ENCODE peak calls at places on chromosomes 1 and 21, in seven cellular contexts. J, L, B, N, E, Z and D are unnamed samples.

GRCh38 chr1:28775121-28775942 is 36.6 kb upstream of the OPRD1 start:
- DNase-seq in J (no peak), L (peak; percentile 96), B (peak; percentile 61), N (peak; percentile 85), E (no peak), Z (no peak), D (peak; percentile 11)

GRCh38 chr1:115838805-115839705 is 1.9 kb downstream of the NHLH2 start:
- DNase-seq in J (no peak), L (peak; percentile 88), B (no peak), N (peak; percentile 68), E (no peak), Z (peak; percentile 66), D (no peak)

GRCh38 chr1:150555198-150555970 is 6.2 kb downstream of the ADAMTSL4 start:
- DNase-seq in J (no peak), L (no peak), B (no peak), N (no peak), E (no peak), Z (no peak), D (no peak)

GRCh38 chr1:177355575-177355974 is 184.8 kb downstream of the BRINP2 start:
- DNase-seq in J (no peak), L (no peak), B (no peak), N (no peak), E (peak; percentile 20), Z (peak; percentile 49), D (peak; percentile 5)

GRCh38 chr1:54118704-54119103 is 34.1 kb downstream of the CDCP2 start:
- DNase-seq in J (no peak), L (no peak), B (no peak), N (no peak), E (no peak), Z (no peak), D (no peak)

GRCh38 chr1:100455478-100456072 is 82.4 kb upstream of the GPR88 start:
- DNase-seq in J (no peak), L (no peak), B (no peak), N (peak; percentile 25), E (peak; percentile 4), Z (no peak), D (no peak)

GRCh38 chr1:227793948-227794812 is 21.3 kb upstream of the PRSS38 start:
- DNase-seq in J (no peak), L (peak; percentile 86), B (no peak), N (peak; percentile 70), E (no peak), Z (peak; percentile 23), D (no peak)

GRCh38 chr1:234988536-234988935 is 140.1 kb downstream of the TOMM20 start:
- DNase-seq in J (no peak), L (no peak), B (no peak), N (no peak), E (no peak), Z (no peak), D (no peak)

GRCh38 chr1:170096806-170097340 is 22.4 kb upstream of the KIFAP3 start:
- DNase-seq in J (no peak), L (no peak), B (no peak), N (no peak), E (no peak), Z (no peak), D (no peak)

GRCh38 chr21:32328595-32328994 is 29.9 kb downstream of the MRAP start:
- DNase-seq in J (no peak), L (no peak), B (no peak), N (no peak), E (no peak), Z (no peak), D (no peak)

GRCh38 chr1:19610282-19610978 is 33.7 kb upstream of the NBL1 start:
- DNase-seq in J (no peak), L (no peak), B (no peak), N (no peak), E (no peak), Z (no peak), D (no peak)

GRCh38 chr1:246608616-246609376 is 42.5 kb downstream of the CNST start:
- DNase-seq in J (no peak), L (no peak), B (no peak), N (no peak), E (no peak), Z (no peak), D (no peak)

GRCh38 chr1:36109041-36109679 is 15.9 kb downstream of the COL8A2 start:
- DNase-seq in J (no peak), L (no peak), B (peak; percentile 59), N (no peak), E (no peak), Z (no peak), D (no peak)

GRCh38 chr1:110049801-110050601 is 15.6 kb downstream of the STRIP1 start:
- DNase-seq in J (no peak), L (no peak), B (no peak), N (no peak), E (no peak), Z (no peak), D (no peak)

GRCh38 chr1:236058141-236058626 is 6.7 kb downstream of the NID1 start:
- DNase-seq in J (no peak), L (no peak), B (no peak), N (no peak), E (no peak), Z (no peak), D (no peak)

GRCh38 chr1:59055908-59056719 is 240.8 kb upstream of the FGGY start:
- DNase-seq in J (no peak), L (no peak), B (no peak), N (no peak), E (no peak), Z (no peak), D (no peak)

GRCh38 chr1:44602675-44603610 is 71.3 kb downstream of the TMEM53 start:
- DNase-seq in J (no peak), L (peak; percentile 35), B (no peak), N (peak; percentile 68), E (peak; percentile 62), Z (no peak), D (no peak)

GRCh38 chr1:150820710-150821521 is 12.9 kb upstream of the CTSK start:
- DNase-seq in J (no peak), L (no peak), B (no peak), N (no peak), E (no peak), Z (no peak), D (no peak)

GRCh38 chr1:219000005-219000404 is 173.7 kb upstream of the LYPLAL1 start:
- DNase-seq in J (no peak), L (no peak), B (no peak), N (no peak), E (no peak), Z (no peak), D (no peak)

GRCh38 chr1:212309967-212310366 is 24.8 kb downstream of the PPP2R5A start:
- DNase-seq in J (no peak), L (no peak), B (no peak), N (no peak), E (no peak), Z (no peak), D (no peak)

GRCh38 chr1:234214129-234214910 is 158.9 kb upstream of the COA6 start:
- DNase-seq in J (peak; percentile 58), L (peak; percentile 89), B (no peak), N (no peak), E (peak; percentile 61), Z (peak; percentile 55), D (peak; percentile 13)

GRCh38 chr1:65174585-65174984 is 26.6 kb downstream of the AK4 start:
- DNase-seq in J (no peak), L (no peak), B (no peak), N (no peak), E (no peak), Z (no peak), D (no peak)

GRCh38 chr1:119702384-119702783 is 9.3 kb upstream of the PHGDH start:
- DNase-seq in J (no peak), L (no peak), B (no peak), N (no peak), E (no peak), Z (no peak), D (no peak)

GRCh38 chr1:95730986-95731385 is 497.0 kb downstream of the RWDD3 start:
- DNase-seq in J (no peak), L (no peak), B (no peak), N (no peak), E (no peak), Z (no peak), D (no peak)

GRCh38 chr1:201518105-201518504 is 11.2 kb upstream of the CSRP1 start:
- DNase-seq in J (no peak), L (no peak), B (no peak), N (no peak), E (no peak), Z (no peak), D (no peak)

GRCh38 chr21:38917045-38917774 is 111.5 kb downstream of the ETS2 start:
- DNase-seq in J (no peak), L (no peak), B (no peak), N (no peak), E (peak; percentile 99), Z (no peak), D (no peak)

GRCh38 chr1:114695430-114696093 is at the start of gene AMPD1:
- DNase-seq in J (no peak), L (no peak), B (no peak), N (no peak), E (no peak), Z (no peak), D (no peak)

GRCh38 chr21:37463083-37463780 is 96.7 kb downstream of the DYRK1A start:
- DNase-seq in J (no peak), L (no peak), B (peak; percentile 17), N (no peak), E (peak; percentile 38), Z (no peak), D (no peak)

GRCh38 chr1:52268372-52268771 is 97.6 kb downstream of the CC2D1B start:
- DNase-seq in J (no peak), L (no peak), B (no peak), N (no peak), E (no peak), Z (no peak), D (no peak)

GRCh38 chr1:18415448-18415960 is 65.2 kb upstream of the KLHDC7A start:
- DNase-seq in J (no peak), L (no peak), B (no peak), N (no peak), E (no peak), Z (no peak), D (no peak)

GRCh38 chr1:164602142-164602429 is 43.1 kb downstream of the PBX1 start:
- DNase-seq in J (no peak), L (no peak), B (no peak), N (no peak), E (no peak), Z (no peak), D (no peak)

GRCh38 chr1:99589186-99589636 is 56.7 kb upstream of the PALMD start:
- DNase-seq in J (no peak), L (no peak), B (no peak), N (no peak), E (no peak), Z (no peak), D (no peak)

GRCh38 chr1:234541281-234541975 is 62.4 kb upstream of the TARBP1 start:
- DNase-seq in J (no peak), L (no peak), B (no peak), N (no peak), E (no peak), Z (no peak), D (no peak)

GRCh38 chr1:155070721-155071556 is 7.4 kb downstream of the EFNA4 start:
- DNase-seq in J (peak; percentile 50), L (peak; percentile 95), B (peak; percentile 76), N (no peak), E (peak; percentile 80), Z (peak; percentile 76), D (no peak)

GRCh38 chr1:64965239-64966157 is 851 bp downstream of the JAK1 start:
- DNase-seq in J (peak; percentile 12), L (peak; percentile 50), B (peak; percentile 84), N (peak; percentile 9), E (peak; percentile 37), Z (peak; percentile 67), D (peak; percentile 60)

GRCh38 chr21:44057960-44058651 is 46.0 kb downstream of the TRAPPC10 start:
- DNase-seq in J (no peak), L (no peak), B (no peak), N (no peak), E (no peak), Z (no peak), D (no peak)

GRCh38 chr1:211828584-211829342 is 1.8 kb downstream of the LPGAT1 start:
- DNase-seq in J (no peak), L (no peak), B (no peak), N (no peak), E (peak; percentile 43), Z (no peak), D (no peak)